ENCODE peak calls at places on chromosome 18, in six cellular contexts. J, G, S, O, N and H are unnamed samples. For H3K36me3, the result is how much of the 10 kb centered on the place peaks cover.

GRCh38 chr18:10481831-10482230 is 27.4 kb downstream of the APCDD1 start:
- DNase-seq in O (no peak), G (peak), N (no peak), S (no peak), J (no peak), H (no peak)

GRCh38 chr18:37578182-37578678 is 12.6 kb upstream of the CELF4 start:
- DNase-seq in S (no peak), J (no peak), O (no peak), N (no peak), G (no peak), H (no peak)

GRCh38 chr18:63518178-63519012 is 23.8 kb upstream of the SERPINB12 start:
- DNase-seq in O (peak), N (no peak), G (peak), S (peak), J (peak), H (no peak)

GRCh38 chr18:61093967-61094366 is 239.3 kb upstream of the CDH20 start:
- DNase-seq in O (no peak), G (no peak), N (no peak), J (no peak), S (no peak), H (no peak)

GRCh38 chr18:14976736-14977430 is 228.9 kb downstream of the ANKRD30B start:
- DNase-seq in G (no peak), N (no peak), S (no peak), O (no peak), J (no peak), H (no peak)

GRCh38 chr18:63317982-63318881 is 1.3 kb downstream of the BCL2 start:
- DNase-seq in S (peak), J (peak), G (peak), N (peak), O (peak), H (peak)

GRCh38 chr18:31741096-31741735 is 19.5 kb downstream of the SLC25A52 start:
- DNase-seq in G (peak), J (no peak), S (no peak), N (no peak), O (peak), H (no peak)

GRCh38 chr18:62978251-62979049 is 263.1 kb downstream of the PHLPP1 start:
- DNase-seq in S (no peak), J (no peak), O (no peak), G (no peak), N (no peak), H (no peak)

GRCh38 chr18:79493211-79493800 is 97.6 kb downstream of the NFATC1 start:
- DNase-seq in J (no peak), G (no peak), S (no peak), N (peak), O (no peak), H (peak)

GRCh38 chr18:44039826-44040225 is 640.9 kb upstream of the SETBP1 start:
- DNase-seq in J (no peak), S (no peak), N (no peak), O (no peak), G (no peak), H (no peak)

GRCh38 chr18:23107718-23108117 is 27.6 kb upstream of the CABLES1 start:
- DNase-seq in G (no peak), O (no peak), J (no peak), N (no peak), S (no peak), H (no peak)

GRCh38 chr18:23521907-23522306 is 18.6 kb downstream of the RMC1 start:
- DNase-seq in O (no peak), S (no peak), J (no peak), N (no peak), G (no peak), H (no peak)

GRCh38 chr18:78271790-78272189 is 707.8 kb upstream of the SALL3 start:
- DNase-seq in O (no peak), N (no peak), G (no peak), S (no peak), J (no peak), H (no peak)

GRCh38 chr18:63505566-63506335 is 29.0 kb downstream of the SERPINB5 start:
- DNase-seq in S (peak), G (peak), O (peak), J (no peak), N (no peak), H (no peak)

GRCh38 chr18:8938817-8939216 is 163.7 kb upstream of the NDUFV2 start:
- DNase-seq in J (no peak), N (no peak), S (no peak), O (no peak), G (no peak), H (no peak)

GRCh38 chr18:227374-227773 is 40.5 kb downstream of the THOC1 start:
- DNase-seq in J (no peak), O (no peak), G (no peak), N (no peak), S (no peak), H (no peak)

GRCh38 chr18:62264984-62265383 is 60.1 kb upstream of the TNFRSF11A start:
- DNase-seq in O (no peak), N (no peak), S (no peak), J (no peak), G (no peak), H (no peak)

GRCh38 chr18:65988972-65989371 is 238.2 kb downstream of the CDH7 start:
- DNase-seq in S (no peak), J (no peak), N (no peak), G (no peak), O (no peak), H (no peak)

GRCh38 chr18:48037481-48038271 is 107.2 kb upstream of the SMAD2 start:
- DNase-seq in G (peak), S (no peak), J (no peak), N (peak), O (no peak), H (no peak)

GRCh38 chr18:69944434-69944833 is 3.2 kb downstream of the CD226 start:
- DNase-seq in J (no peak), G (no peak), S (no peak), O (no peak), N (no peak), H (no peak)

GRCh38 chr18:51255694-51256093 is 58.2 kb upstream of the MEX3C start:
- DNase-seq in N (no peak), S (no peak), J (no peak), O (no peak), G (no peak), H (no peak)

GRCh38 chr18:46413684-46414083 is 243.3 kb downstream of the LOXHD1 start:
- DNase-seq in S (no peak), N (no peak), J (no peak), O (no peak), G (no peak), H (no peak)

GRCh38 chr18:56200381-56200831 is 438.0 kb downstream of the TXNL1 start:
- DNase-seq in J (no peak), N (no peak), S (no peak), O (no peak), G (no peak), H (no peak)

GRCh38 chr18:46226461-46226860 is 122.3 kb downstream of the HAUS1 start:
- DNase-seq in G (no peak), S (no peak), N (no peak), O (no peak), J (no peak), H (no peak)

GRCh38 chr18:79733996-79734770 is 54.6 kb downstream of the CTDP1 start:
- DNase-seq in G (no peak), O (peak), J (no peak), N (peak), S (no peak), H (no peak)

GRCh38 chr18:6589979-6590725 is 139.4 kb upstream of the ARHGAP28 start:
- DNase-seq in S (no peak), O (no peak), J (no peak), G (no peak), N (no peak), H (no peak)

GRCh38 chr18:7516505-7517117 is 50.5 kb upstream of the PTPRM start:
- DNase-seq in G (no peak), S (no peak), J (no peak), N (no peak), O (no peak), H (no peak)

GRCh38 chr18:68172842-68173549 is 541.9 kb downstream of the TMX3 start:
- DNase-seq in J (no peak), G (peak), N (no peak), S (no peak), O (no peak), H (no peak)

GRCh38 chr18:5066380-5066977 is 130.6 kb downstream of the AKAIN1 start:
- DNase-seq in G (peak), O (no peak), S (no peak), J (no peak), N (no peak), H (no peak)

GRCh38 chr18:61551586-61551985 is 218.4 kb downstream of the CDH20 start:
- DNase-seq in O (peak), N (no peak), S (peak), J (no peak), G (peak), H (no peak)

GRCh38 chr18:49731860-49732311 is 81.4 kb downstream of the ACAA2 start:
- DNase-seq in G (no peak), S (no peak), J (no peak), N (peak), O (no peak), H (peak)

GRCh38 chr18:7116832-7117389 is 686 bp downstream of the LAMA1 start:
- DNase-seq in J (no peak), G (peak), N (no peak), S (no peak), O (no peak), H (no peak)

GRCh38 chr18:48133675-48134251 is 203.3 kb upstream of the SMAD2 start:
- DNase-seq in S (no peak), J (no peak), O (no peak), N (no peak), G (no peak), H (no peak)

GRCh38 chr18:45175505-45175904 is 439.8 kb upstream of the SLC14A2 start:
- DNase-seq in N (no peak), O (no peak), G (no peak), S (no peak), J (no peak), H (no peak)

GRCh38 chr18:54926593-54927297 is 32.5 kb downstream of the CCDC68 start:
- DNase-seq in J (no peak), S (no peak), O (no peak), N (no peak), G (no peak), H (no peak)

GRCh38 chr18:58865009-58865345 is 300 bp downstream of the ZNF532 start:
- DNase-seq in S (no peak), J (no peak), O (no peak), G (no peak), N (no peak), H (no peak)
- H3K36me3 ChIP-seq in S (under half), J (under half), O (under half), G (under half), N (under half), H (under half)

DNA sequence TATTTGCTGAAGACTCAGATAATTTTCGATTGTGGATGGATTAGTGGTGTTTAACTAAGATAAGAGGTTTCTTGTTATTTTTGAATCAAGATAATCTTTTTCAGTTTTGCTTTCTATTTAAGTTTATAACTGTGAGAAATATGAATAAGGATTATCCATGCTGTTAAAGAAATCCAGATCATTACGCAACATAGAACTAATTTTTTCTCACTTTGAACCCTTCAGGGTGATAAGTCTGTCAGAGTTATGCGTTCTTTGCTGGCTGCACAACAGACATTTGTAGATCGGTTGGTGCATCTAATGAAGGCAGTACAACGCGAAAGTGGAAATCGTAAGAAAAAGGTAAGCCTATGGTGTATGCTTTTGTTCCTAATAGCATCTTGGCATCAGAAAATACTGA is 74.1 kb downstream of the PIK3C3 start:
- DNase-seq in S (no peak), O (no peak), G (no peak), N (no peak), J (no peak), H (no peak)
- H3K36me3 ChIP-seq in S (under half), O (half or more), G (under half), N (under half), J (under half), H (under half)

DNA sequence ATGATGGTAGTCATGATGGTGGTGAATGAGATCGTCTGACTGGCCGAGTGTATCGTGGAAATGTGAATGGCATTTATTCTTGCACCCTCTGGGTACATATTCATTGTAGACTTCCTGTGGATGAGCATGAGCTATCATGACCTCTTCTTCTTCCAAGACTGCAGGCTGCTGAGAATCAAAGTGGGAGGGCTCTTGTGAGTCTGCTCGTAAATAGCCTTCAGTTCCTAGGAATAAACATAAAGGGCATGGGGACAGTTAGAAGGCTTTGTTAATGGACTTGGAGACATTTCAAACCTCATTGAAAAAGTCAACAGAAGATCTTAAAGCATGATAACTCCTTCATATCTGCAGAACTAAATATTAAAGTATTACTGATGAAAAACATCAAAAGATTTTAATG is 14.9 kb downstream of the SLC39A6 start:
- DNase-seq in J (no peak), S (no peak), G (no peak), O (no peak), N (no peak), H (no peak)
- H3K36me3 ChIP-seq in J (under half), S (under half), G (under half), O (half or more), N (under half), H (half or more)

GRCh38 chr18:57574866-57575265 is 11.6 kb downstream of the FECH start:
- DNase-seq in G (no peak), S (no peak), N (no peak), O (no peak), J (no peak), H (no peak)

DNA sequence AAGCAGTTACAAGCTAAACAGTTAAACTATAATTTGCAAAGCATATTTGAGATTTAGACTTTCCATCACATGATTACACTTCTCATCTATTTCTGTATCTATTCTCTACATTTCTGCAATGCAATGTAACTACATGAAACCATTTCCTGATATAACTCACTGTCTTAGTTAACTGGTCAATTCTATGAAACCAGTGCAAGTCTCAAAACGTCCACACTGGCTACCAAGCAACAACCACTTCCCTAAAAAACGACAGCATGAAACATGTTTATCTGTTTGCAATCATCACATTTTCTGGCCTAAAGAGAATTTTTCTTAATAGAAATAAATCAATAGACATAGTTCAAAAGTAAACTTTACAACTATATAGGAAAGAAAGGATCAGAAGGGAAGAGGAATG is 17.4 kb downstream of the FECH start:
- DNase-seq in S (no peak), G (no peak), O (no peak), N (no peak), J (no peak), H (no peak)
- H3K36me3 ChIP-seq in S (under half), G (under half), O (half or more), N (under half), J (under half), H (half or more)

GRCh38 chr18:21774722-21775121 is 34.1 kb downstream of the MIB1 start:
- DNase-seq in O (no peak), S (no peak), J (no peak), N (no peak), G (no peak), H (no peak)

GRCh38 chr18:21763846-21764646 is 23.5 kb downstream of the MIB1 start:
- DNase-seq in N (no peak), O (no peak), S (no peak), G (no peak), J (no peak), H (no peak)

GRCh38 chr18:21769206-21769605 is 28.6 kb downstream of the MIB1 start:
- DNase-seq in J (no peak), S (no peak), G (no peak), O (no peak), N (no peak), H (no peak)
- H3K36me3 ChIP-seq in J (under half), S (under half), G (under half), O (half or more), N (under half), H (under half)

DNA sequence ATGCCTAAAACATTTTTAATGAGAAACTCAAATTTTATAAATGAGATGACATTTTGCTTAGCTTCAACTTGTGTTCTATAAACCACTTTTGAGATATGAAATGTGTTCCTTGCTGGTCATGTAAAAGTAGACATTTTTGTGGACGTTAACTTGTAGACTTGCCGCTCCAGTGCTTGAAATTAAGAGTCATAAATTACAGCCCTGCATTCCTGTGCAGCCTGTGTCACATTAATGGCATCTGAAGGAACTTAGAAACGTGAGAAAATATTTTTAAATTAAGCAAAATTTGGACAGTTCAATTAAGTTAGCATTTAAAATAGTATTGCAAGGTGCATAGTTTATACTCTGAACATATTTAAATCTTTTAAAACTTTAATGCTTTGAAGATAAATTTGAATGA is 98.3 kb upstream of the LDLRAD4 start:
- DNase-seq in S (no peak), O (no peak), N (no peak), G (no peak), J (no peak), H (no peak)
- H3K36me3 ChIP-seq in S (under half), O (under half), N (under half), G (under half), J (under half), H (half or more)

GRCh38 chr18:76882186-76882585 is 59.8 kb downstream of the ZNF236 start:
- DNase-seq in J (no peak), S (no peak), O (no peak), N (no peak), G (no peak), H (no peak)
- H3K36me3 ChIP-seq in J (under half), S (under half), O (half or more), N (under half), G (under half), H (half or more)